ENCODE peak calls at places on chromosomes 7 and 10, in four cellular contexts. C is SW480, F is astrocyte, J is NCI-H1417. W is an unnamed sample.

GRCh38 chr7:92723205-92723604 is 113.2 kb downstream of the CDK6 start:
- DNase-seq in C (no peak), F (peak), J (no peak), W (no peak)

GRCh38 chr10:6195891-6196290 is 6.8 kb upstream of the PFKFB3 start:
- DNase-seq in C (no peak), F (no peak), J (no peak), W (no peak)

GRCh38 chr7:99109108-99110051 is 34.5 kb downstream of the SMURF1 start:
- DNase-seq in C (no peak), F (peak), J (no peak), W (peak)

GRCh38 chr7:108653526-108653925 is 83.9 kb downstream of the DNAJB9 start:
- DNase-seq in C (no peak), F (no peak), J (no peak), W (no peak)

GRCh38 chr10:119190353-119190752 is 11.7 kb upstream of the PRDX3 start:
- DNase-seq in C (no peak), F (peak), J (no peak), W (no peak)

GRCh38 chr7:94043299-94043698 is 39.1 kb upstream of the BET1 start:
- DNase-seq in C (no peak), F (peak), J (no peak), W (no peak)

GRCh38 chr10:111479966-111480365 is 403.1 kb downstream of the ADRA2A start:
- DNase-seq in C (no peak), F (peak), J (no peak), W (no peak)

GRCh38 chr7:25389489-25390106 is 161.3 kb upstream of the NPVF start:
- DNase-seq in C (peak), F (peak), J (peak), W (peak)

GRCh38 chr7:106177738-106178592 is 65.9 kb upstream of the SYPL1 start:
- DNase-seq in C (no peak), F (no peak), J (peak), W (no peak)

GRCh38 chr7:17680026-17680425 is 260.3 kb downstream of the SNX13 start:
- DNase-seq in C (no peak), F (peak), J (no peak), W (peak)

GRCh38 chr10:3554121-3554522 is 230.9 kb downstream of the KLF6 start:
- DNase-seq in C (no peak), F (no peak), J (no peak), W (no peak)

GRCh38 chr7:106326594-106327537 is 42.1 kb upstream of the NAMPT start:
- DNase-seq in C (no peak), F (peak), J (no peak), W (no peak)

GRCh38 chr10:57507788-57508187 is 759.9 kb downstream of the IPMK start:
- DNase-seq in C (no peak), F (no peak), J (no peak), W (no peak)

GRCh38 chr7:107024906-107025305 is 19.6 kb upstream of the PRKAR2B start:
- DNase-seq in C (no peak), F (no peak), J (no peak), W (no peak)

GRCh38 chr10:79400567-79401004 is 44.8 kb downstream of the ZCCHC24 start:
- DNase-seq in C (peak), F (no peak), J (peak), W (peak)

GRCh38 chr7:27739301-27739913 is 555 bp upstream of the TAX1BP1 start:
- DNase-seq in C (peak), F (peak), J (peak), W (peak)

GRCh38 chr7:3722396-3722846 is 421.4 kb downstream of the SDK1 start:
- DNase-seq in C (no peak), F (peak), J (peak), W (peak)

GRCh38 chr7:47794016-47794415 is 154.2 kb downstream of the PKD1L1 start:
- DNase-seq in C (no peak), F (no peak), J (no peak), W (no peak)

GRCh38 chr10:86936661-86937501 is 20.5 kb downstream of the MMRN2 start:
- DNase-seq in C (no peak), F (peak), J (peak), W (no peak)

GRCh38 chr10:43222296-43222695 is 44.6 kb downstream of the RASGEF1A start:
- DNase-seq in C (no peak), F (no peak), J (no peak), W (no peak)

GRCh38 chr10:20935926-20936325 is 38.8 kb upstream of the NEBL start:
- DNase-seq in C (no peak), F (no peak), J (no peak), W (no peak)

GRCh38 chr10:525565-526315 is 163.7 kb downstream of the DIP2C start:
- DNase-seq in C (no peak), F (peak), J (no peak), W (no peak)

GRCh38 chr10:34576789-34577188 is 238.3 kb downstream of the PARD3 start:
- DNase-seq in C (no peak), F (peak), J (peak), W (no peak)

GRCh38 chr7:157795199-157795598 is 458.4 kb downstream of the DNAJB6 start:
- DNase-seq in C (no peak), F (no peak), J (peak), W (no peak)

GRCh38 chr7:126700807-126701604 is 551.7 kb downstream of the GRM8 start:
- DNase-seq in C (peak), F (peak), J (peak), W (peak)

GRCh38 chr10:28575852-28576251 is 42.9 kb downstream of the WAC start:
- DNase-seq in C (no peak), F (no peak), J (peak), W (no peak)

GRCh38 chr10:70596860-70597809 is 5.4 kb downstream of the PRF1 start:
- DNase-seq in C (no peak), F (no peak), J (no peak), W (no peak)

GRCh38 chr7:97835296-97836138 is 36.7 kb downstream of the ASNS start:
- DNase-seq in C (peak), F (peak), J (peak), W (peak)

GRCh38 chr10:79333513-79333912 is 13.8 kb upstream of the PPIF start:
- DNase-seq in C (no peak), F (peak), J (no peak), W (no peak)

GRCh38 chr7:78264105-78264504 is 465.5 kb downstream of the PHTF2 start:
- DNase-seq in C (no peak), F (no peak), J (no peak), W (no peak)

GRCh38 chr10:119680668-119681070 is 29.5 kb downstream of the BAG3 start:
- DNase-seq in C (no peak), F (peak), J (no peak), W (no peak)

GRCh38 chr7:142759433-142759832 is 10.2 kb downstream of the PRSS1 start:
- DNase-seq in C (no peak), F (no peak), J (peak), W (no peak)

GRCh38 chr7:88465586-88465985 is 158.9 kb upstream of the STEAP4 start:
- DNase-seq in C (no peak), F (no peak), J (no peak), W (no peak)

GRCh38 chr10:95394161-95394880 is 103.5 kb upstream of the PDLIM1 start:
- DNase-seq in C (peak), F (peak), J (no peak), W (no peak)

GRCh38 chr7:141409911-141410329 is 141.3 kb upstream of the AGK start:
- DNase-seq in C (no peak), F (no peak), J (peak), W (no peak)

W was measured in SK-MEL-5.